ENCODE peak calls at places on chromosomes 5 and 9, in five cellular contexts. N is GM04503, O is immature natural killer cell, J is germinal center, D is psoas muscle. U is an unnamed sample.

GRCh38 chr5:141476132-141476909 is 555 bp downstream of the PCDHGC3 start:
- DNase-seq in N (peak; percentile 50), O (no peak), J (peak; percentile 39), D (peak; percentile 73), U (no peak)

GRCh38 chr9:78242041-78242440 is 6.2 kb downstream of the CEP78 start:
- DNase-seq in N (no peak), O (no peak), J (no peak), D (no peak), U (no peak)

GRCh38 chr5:141094481-141095262 is at the start of gene PCDHB2:
- DNase-seq in N (no peak), O (no peak), J (no peak), D (peak; percentile 39), U (peak; percentile 82)

GRCh38 chr9:123678878-123679329 is 251.0 kb downstream of the DENND1A start:
- DNase-seq in N (no peak), O (no peak), J (no peak), D (no peak), U (no peak)

GRCh38 chr9:94057918-94058317 is 26.3 kb upstream of the PTPDC1 start:
- DNase-seq in N (no peak), O (no peak), J (no peak), D (no peak), U (no peak)

GRCh38 chr9:116493183-116493582 is 193.9 kb upstream of the TRIM32 start:
- DNase-seq in N (no peak), O (no peak), J (no peak), D (no peak), U (no peak)

GRCh38 chr5:176552332-176552731 is 3.2 kb downstream of the CDHR2 start:
- DNase-seq in N (no peak), O (no peak), J (no peak), D (no peak), U (no peak)

GRCh38 chr5:170606939-170607338 is 103.1 kb downstream of the KCNIP1 start:
- DNase-seq in N (no peak), O (no peak), J (no peak), D (no peak), U (no peak)

GRCh38 chr9:114889802-114890224 is 40.6 kb downstream of the TNFSF8 start:
- DNase-seq in N (no peak), O (no peak), J (no peak), D (no peak), U (no peak)

GRCh38 chr5:130710596-130710995 is 454.5 kb downstream of the HINT1 start:
- DNase-seq in N (no peak), O (no peak), J (no peak), D (no peak), U (no peak)

GRCh38 chr5:93355691-93356090 is 225.3 kb downstream of the NR2F1-AS1 start:
- DNase-seq in N (no peak), O (no peak), J (no peak), D (no peak), U (no peak)

GRCh38 chr5:40791715-40792139 is 6.4 kb downstream of the PRKAA1 start:
- DNase-seq in N (no peak), O (no peak), J (no peak), D (no peak), U (no peak)

GRCh38 chr5:1568201-1568979 is 44.6 kb upstream of the LPCAT1 start:
- DNase-seq in N (peak; percentile 82), O (no peak), J (no peak), D (no peak), U (no peak)

GRCh38 chr5:124743534-124744169 is 2.8 kb downstream of the ZNF608 start:
- DNase-seq in N (no peak), O (no peak), J (peak; percentile 54), D (no peak), U (no peak)

GRCh38 chr5:146213210-146213838 is 9.9 kb downstream of the RBM27 start:
- DNase-seq in N (no peak), O (no peak), J (no peak), D (no peak), U (no peak)

GRCh38 chr9:126558051-126558665 is 55.6 kb upstream of the LMX1B start:
- DNase-seq in N (no peak), O (peak; percentile 53), J (peak; percentile 81), D (peak; percentile 49), U (no peak)

GRCh38 chr9:121620777-121621437 is 30.5 kb upstream of the DAB2IP start:
- DNase-seq in N (no peak), O (no peak), J (peak; percentile 49), D (no peak), U (no peak)

GRCh38 chr5:109409061-109409843 is 522 bp downstream of the PJA2 start:
- DNase-seq in N (peak; percentile 19), O (peak; percentile 93), J (peak; percentile 71), D (peak; percentile 74), U (no peak)

GRCh38 chr5:158755971-158756370 is 343.7 kb downstream of the EBF1 start:
- DNase-seq in N (no peak), O (no peak), J (no peak), D (no peak), U (no peak)

GRCh38 chr9:112020680-112021596 is 124.3 kb downstream of the UGCG start:
- DNase-seq in N (peak; percentile 69), O (no peak), J (no peak), D (no peak), U (no peak)

GRCh38 chr9:76912631-76913275 is 6.8 kb upstream of the PRUNE2 start:
- DNase-seq in N (no peak), O (no peak), J (no peak), D (no peak), U (no peak)

GRCh38 chr9:126631254-126631653 is 17.5 kb downstream of the LMX1B start:
- DNase-seq in N (no peak), O (no peak), J (no peak), D (no peak), U (no peak)

GRCh38 chr9:98479449-98479848 is 224.0 kb upstream of the TBC1D2 start:
- DNase-seq in N (no peak), O (no peak), J (no peak), D (no peak), U (no peak)

GRCh38 chr9:132733133-132733815 is 63.0 kb downstream of the GTF3C4 start:
- DNase-seq in N (no peak), O (no peak), J (no peak), D (no peak), U (no peak)

GRCh38 chr9:115042781-115043509 is 75.0 kb downstream of the TNC start:
- DNase-seq in N (no peak), O (no peak), J (no peak), D (no peak), U (no peak)

GRCh38 chr9:129523953-129524847 is 96.7 kb downstream of the C9orf50 start:
- DNase-seq in N (no peak), O (no peak), J (no peak), D (no peak), U (no peak)

GRCh38 chr5:59814563-59814872 is 79.0 kb downstream of the PDE4D start:
- DNase-seq in N (no peak), O (no peak), J (no peak), D (no peak), U (no peak)

GRCh38 chr5:112146323-112146848 is 272.7 kb downstream of the EPB41L4A start:
- DNase-seq in N (peak; percentile 72), O (no peak), J (no peak), D (peak; percentile 39), U (no peak)

GRCh38 chr9:76729980-76730737 is 34.1 kb upstream of the PCA3 start:
- DNase-seq in N (no peak), O (no peak), J (no peak), D (no peak), U (no peak)

GRCh38 chr5:171477101-171477500 is 57.7 kb downstream of the FGF18 start:
- DNase-seq in N (no peak), O (no peak), J (no peak), D (no peak), U (no peak)

GRCh38 chr9:28799876-28800275 is 1226.6 kb upstream of the C9orf72 start:
- DNase-seq in N (no peak), O (no peak), J (no peak), D (no peak), U (no peak)